ENCODE peak calls at places on chromosomes 7 and 10, in four cellular contexts. C is T follicular helper cell, O is ureter, Y is heart right ventricle. T is an unnamed sample.

GRCh38 chr7:70525991-70526390 is 606.0 kb upstream of the GALNT17 start:
- DNase-seq in C (no peak), O (no peak), Y (no peak), T (no peak)

GRCh38 chr10:95280637-95281036 is 10.2 kb downstream of the PDLIM1 start:
- DNase-seq in C (no peak), O (no peak), Y (no peak), T (no peak)

GRCh38 chr10:79946270-79947082 is 2.4 kb downstream of the SFTPD start:
- DNase-seq in C (no peak), O (no peak), Y (no peak), T (no peak)

GRCh38 chr7:6640246-6640721 is 3.2 kb downstream of the ZNF316 start:
- DNase-seq in C (no peak), O (no peak), Y (peak; percentile 32), T (no peak)

GRCh38 chr10:24806262-24806661 is 82.6 kb upstream of the ARHGAP21 start:
- DNase-seq in C (no peak), O (no peak), Y (no peak), T (no peak)

GRCh38 chr10:29681700-29682444 is 47.1 kb upstream of the SVIL start:
- DNase-seq in C (peak; percentile 43), O (no peak), Y (no peak), T (no peak)

GRCh38 chr7:79610301-79610700 is 156.8 kb upstream of the MAGI2 start:
- DNase-seq in C (no peak), O (no peak), Y (no peak), T (no peak)

GRCh38 chr7:30750574-30751256 is 1.2 kb upstream of the INMT start:
- DNase-seq in C (no peak), O (peak; percentile 72), Y (peak; percentile 73), T (no peak)

GRCh38 chr7:129454249-129454551 is 20.0 kb downstream of the STRIP2 start:
- DNase-seq in C (no peak), O (no peak), Y (no peak), T (no peak)

GRCh38 chr10:64191304-64191703 is 670.1 kb downstream of the REEP3 start:
- DNase-seq in C (no peak), O (no peak), Y (no peak), T (no peak)

GRCh38 chr7:112205348-112206237 is 606 bp downstream of the DOCK4 start:
- DNase-seq in C (peak; percentile 29), O (peak; percentile 58), Y (peak; percentile 77), T (no peak)

GRCh38 chr7:101702362-101702850 is 73.3 kb upstream of the MYL10 start:
- DNase-seq in C (no peak), O (no peak), Y (no peak), T (peak; percentile 29)

GRCh38 chr7:34756025-34756437 is 98.0 kb downstream of the NPSR1 start:
- DNase-seq in C (no peak), O (no peak), Y (no peak), T (no peak)

GRCh38 chr7:32948202-32948601 is 9.0 kb upstream of the FKBP9 start:
- DNase-seq in C (no peak), O (no peak), Y (no peak), T (no peak)

GRCh38 chr7:157618091-157618726 is 281.4 kb downstream of the DNAJB6 start:
- DNase-seq in C (no peak), O (no peak), Y (no peak), T (no peak)

GRCh38 chr10:1920127-1920526 is 182.8 kb upstream of the ADARB2 start:
- DNase-seq in C (no peak), O (no peak), Y (no peak), T (no peak)

GRCh38 chr7:36011588-36011965 is 141.5 kb upstream of the EEPD1 start:
- DNase-seq in C (no peak), O (no peak), Y (no peak), T (no peak)

GRCh38 chr10:112983444-112984056 is 33.5 kb downstream of the TCF7L2 start:
- DNase-seq in C (no peak), O (no peak), Y (no peak), T (no peak)

GRCh38 chr10:53667063-53667462 is 894.5 kb upstream of the MBL2 start:
- DNase-seq in C (no peak), O (no peak), Y (no peak), T (no peak)

GRCh38 chr7:120539321-120539720 is 266.3 kb downstream of the KCND2 start:
- DNase-seq in C (no peak), O (no peak), Y (no peak), T (no peak)

GRCh38 chr10:30094601-30095000 is 35.2 kb upstream of the JCAD start:
- DNase-seq in C (no peak), O (no peak), Y (no peak), T (no peak)

GRCh38 chr10:14063531-14064317 is 267.0 kb downstream of the FRMD4A start:
- DNase-seq in C (no peak), O (no peak), Y (no peak), T (no peak)

GRCh38 chr10:96290368-96291133 is 13.7 kb upstream of the DNTT start:
- DNase-seq in C (no peak), O (no peak), Y (no peak), T (no peak)

GRCh38 chr10:131577178-131577555 is 265.6 kb upstream of the TCERG1L start:
- DNase-seq in C (no peak), O (no peak), Y (no peak), T (no peak)

GRCh38 chr10:119652361-119652760 is 1.2 kb downstream of the BAG3 start:
- DNase-seq in C (no peak), O (no peak), Y (no peak), T (peak; percentile 55)

GRCh38 chr10:131141645-131142445 is 169.7 kb downstream of the TCERG1L start:
- DNase-seq in C (no peak), O (no peak), Y (no peak), T (no peak)

GRCh38 chr10:37976091-37976879 is at the start of gene ZNF25:
- DNase-seq in C (peak; percentile 97), O (peak; percentile 98), Y (peak; percentile 99), T (peak; percentile 96)

GRCh38 chr10:132985546-132985900 is 43.2 kb upstream of the CFAP46 start:
- DNase-seq in C (no peak), O (no peak), Y (no peak), T (no peak)

GRCh38 chr7:106484562-106484961 is 176.4 kb downstream of the CCDC71L start:
- DNase-seq in C (no peak), O (no peak), Y (no peak), T (no peak)

GRCh38 chr10:71336632-71337031 is 17.6 kb downstream of the SLC29A3 start:
- DNase-seq in C (no peak), O (no peak), Y (no peak), T (no peak)

GRCh38 chr10:1188556-1189135 is 132.5 kb downstream of the WDR37 start:
- DNase-seq in C (no peak), O (no peak), Y (no peak), T (no peak)

GRCh38 chr10:4351723-4352565 is 474.1 kb upstream of the AKR1E2 start:
- DNase-seq in C (no peak), O (no peak), Y (no peak), T (no peak)

GRCh38 chr10:93977442-93977841 is 16.3 kb upstream of the PLCE1 start:
- DNase-seq in C (no peak), O (no peak), Y (no peak), T (no peak)